ENCODE peak calls at places on chromosomes 6 and 20, in four cellular contexts. Z, Y, M and C are unnamed samples.
A peak's percentile ranks its signal among the peaks of the same experiment; 100 is the strongest.

GRCh38 chr6:133040025-133040838 is 200.9 kb upstream of the EYA4 start:
- DNase-seq in M (no peak), Z (peak; percentile 45), Y (peak; percentile 72), C (no peak)

GRCh38 chr20:37816003-37816402 is 86.9 kb upstream of the VSTM2L start:
- DNase-seq in Z (no peak), Y (no peak), M (no peak), C (no peak)

GRCh38 chr6:131062245-131063027 is 609 bp downstream of the EPB41L2 start:
- DNase-seq in M (peak; percentile 82), Z (peak; percentile 73), Y (peak; percentile 74), C (no peak)

GRCh38 chr6:19690676-19691075 is 146.5 kb upstream of the ID4 start:
- DNase-seq in Y (no peak), M (no peak), Z (no peak), C (no peak)

GRCh38 chr6:158321960-158322359 is 9.7 kb downstream of the TULP4 start:
- DNase-seq in Z (peak; percentile 52), M (no peak), Y (no peak), C (no peak)

GRCh38 chr6:14272111-14273085 is 154.8 kb downstream of the CD83 start:
- DNase-seq in M (no peak), Y (no peak), Z (peak; percentile 52), C (no peak)

GRCh38 chr6:157673596-157673995 is 149.4 kb upstream of the SNX9 start:
- DNase-seq in Y (no peak), M (no peak), Z (no peak), C (peak; percentile 41)

GRCh38 chr20:2814587-2815051 is at the start of gene C20orf141:
- DNase-seq in Y (peak; percentile 54), M (no peak), Z (peak; percentile 99), C (no peak)

GRCh38 chr20:48607544-48607865 is 220.3 kb downstream of the PREX1 start:
- DNase-seq in M (no peak), Z (no peak), Y (no peak), C (no peak)

GRCh38 chr6:53027131-53027718 is 32.1 kb upstream of the GSTA4 start:
- DNase-seq in Y (no peak), Z (no peak), M (no peak), C (no peak)

GRCh38 chr6:113219783-113220182 is 637.4 kb upstream of the MARCKS start:
- DNase-seq in M (no peak), Z (no peak), Y (no peak), C (no peak)

GRCh38 chr6:126307859-126308258 is 32.1 kb upstream of the CENPW start:
- DNase-seq in Z (peak; percentile 69), Y (no peak), M (no peak), C (no peak)

GRCh38 chr6:46491201-46491788 is at the start of gene RCAN2:
- DNase-seq in M (peak; percentile 93), Z (peak; percentile 88), Y (peak; percentile 94), C (peak; percentile 82)

GRCh38 chr20:24458441-24458840 is 11.0 kb upstream of the SYNDIG1 start:
- DNase-seq in M (no peak), Y (no peak), Z (no peak), C (no peak)

GRCh38 chr6:18122128-18123093 is at the start of gene NHLRC1:
- DNase-seq in Y (peak; percentile 94), Z (peak; percentile 97), M (peak; percentile 97), C (peak; percentile 96)

GRCh38 chr6:41920921-41921711 is at the start of the genes BYSL and MED20:
- DNase-seq in M (peak; percentile 97), Z (peak; percentile 98), Y (peak; percentile 98), C (peak; percentile 97)

GRCh38 chr6:139129284-139129683 is 5.6 kb upstream of the HECA start:
- DNase-seq in Y (peak; percentile 50), M (no peak), Z (no peak), C (no peak)

GRCh38 chr6:84772428-84773132 is 8.2 kb upstream of the TBX18 start:
- DNase-seq in Y (peak; percentile 70), M (peak; percentile 80), Z (peak; percentile 37), C (peak; percentile 62)

GRCh38 chr20:63014710-63015109 is 7.9 kb upstream of the BHLHE23 start:
- DNase-seq in Z (no peak), Y (peak; percentile 95), M (no peak), C (no peak)

GRCh38 chr6:160128125-160128683 is 6.6 kb downstream of the SLC22A1 start:
- DNase-seq in Z (no peak), Y (peak; percentile 6), M (peak; percentile 59), C (peak; percentile 8)

GRCh38 chr6:161682982-161683381 is 409.1 kb upstream of the AGPAT4 start:
- DNase-seq in Y (no peak), Z (no peak), M (no peak), C (no peak)

GRCh38 chr6:161233986-161234620 is 39.8 kb downstream of the AGPAT4 start:
- DNase-seq in Z (peak; percentile 93), M (peak; percentile 84), Y (no peak), C (no peak)

GRCh38 chr6:35508027-35508426 is 4.7 kb downstream of the TULP1 start:
- DNase-seq in Y (no peak), M (no peak), Z (no peak), C (no peak)

GRCh38 chr20:46289416-46289815 is 18.9 kb downstream of the CDH22 start:
- DNase-seq in M (no peak), Z (no peak), Y (no peak), C (no peak)

GRCh38 chr6:7154341-7155139 is 46.8 kb downstream of the RREB1 start:
- DNase-seq in Y (no peak), Z (no peak), M (no peak), C (no peak)

GRCh38 chr20:23203951-23204730 is 118.0 kb upstream of the CD93 start:
- DNase-seq in M (no peak), Z (no peak), Y (no peak), C (no peak)

GRCh38 chr20:23205656-23206055 is 119.5 kb upstream of the CD93 start:
- DNase-seq in Z (peak; percentile 74), M (peak; percentile 86), Y (peak; percentile 61), C (no peak)

GRCh38 chr20:23206061-23206460 is 119.9 kb upstream of the CD93 start:
- DNase-seq in M (no peak), Y (no peak), Z (no peak), C (no peak)

GRCh38 chr20:23206995-23207394 is 120.9 kb upstream of the CD93 start:
- DNase-seq in Y (no peak), Z (no peak), M (no peak), C (no peak)

GRCh38 chr20:23205221-23205620 is 119.1 kb upstream of the CD93 start:
- DNase-seq in Z (no peak), Y (peak; percentile 69), M (no peak), C (no peak)
- H3K27ac ChIP-seq in Z (peak overlapping the region; percentile 31), Y (peak overlapping the region; percentile 12), M (peak overlapping the region; percentile 18), C (no peak overlapping the region)

GRCh38 chr6:37517411-37517812 is 17.7 kb upstream of the CCDC167 start:
- DNase-seq in Y (no peak), Z (peak; percentile 61), M (no peak), C (peak; percentile 80)
- H3K4me3 ChIP-seq in Y (no peak overlapping the region), Z (no peak overlapping the region), M (no peak overlapping the region), C (no peak overlapping the region)

GRCh38 chr20:8811801-8812594 is 256.9 kb upstream of the PLCB4 start:
- DNase-seq in Y (peak; percentile 70), M (no peak), Z (no peak), C (no peak)
- H3K27ac ChIP-seq in Y (no peak overlapping the region), M (no peak overlapping the region), Z (no peak overlapping the region), C (no peak overlapping the region)

DNA sequence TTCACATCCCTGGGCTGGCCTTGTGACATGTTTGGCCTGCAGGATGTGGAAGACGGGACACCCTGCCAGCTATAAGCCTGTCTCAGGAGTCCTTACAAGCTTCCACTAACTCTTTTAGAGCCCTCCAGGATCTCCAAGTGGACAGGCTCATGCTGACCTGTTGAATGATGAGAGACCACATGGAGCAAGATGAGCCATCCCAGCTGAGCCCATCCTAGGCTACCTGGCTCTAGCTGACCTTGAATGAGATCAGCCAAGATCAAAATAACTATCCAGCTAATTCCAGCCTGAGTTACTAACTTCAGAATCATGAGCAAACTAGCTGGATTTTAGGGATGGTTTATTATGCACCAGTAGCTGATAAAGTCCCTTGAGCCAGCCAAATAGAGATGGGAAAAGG is 169.5 kb downstream of the TFAP2C start:
- DNase-seq in M (no peak), Z (no peak), Y (no peak), C (peak; percentile 2)
- H3K4me3 ChIP-seq in M (no peak overlapping the region), Z (no peak overlapping the region), Y (no peak overlapping the region), C (no peak overlapping the region)

GRCh38 chr6:110877569-110877968 is 3.0 kb downstream of the AMD1 start:
- DNase-seq in Z (no peak), Y (no peak), M (no peak), C (no peak)
- H3K27ac ChIP-seq in Z (peak overlapping the region; percentile 90), Y (no peak overlapping the region), M (no peak overlapping the region), C (peak overlapping the region; percentile 93)

GRCh38 chr6:30542915-30543314 is 13.4 kb downstream of the GNL1 start:
- DNase-seq in M (no peak), Z (peak; percentile 23), Y (peak; percentile 32), C (no peak)

GRCh38 chr6:30542404-30542725 is 13.9 kb downstream of the GNL1 start:
- DNase-seq in Y (no peak), Z (no peak), M (no peak), C (no peak)

GRCh38 chr6:30543824-30544223 is 12.5 kb downstream of the GNL1 start:
- DNase-seq in Y (peak; percentile 5), M (no peak), Z (no peak), C (no peak)

GRCh38 chr6:30544666-30545272 is 11.5 kb downstream of the GNL1 start:
- DNase-seq in Z (peak; percentile 88), M (no peak), Y (peak; percentile 42), C (no peak)

GRCh38 chr6:30541515-30542403 is 14.5 kb downstream of the GNL1 start:
- DNase-seq in Z (peak; percentile 82), M (peak; percentile 89), Y (peak; percentile 91), C (peak; percentile 94)
- H3K4me3 ChIP-seq in Z (peak overlapping the region; percentile 66), M (peak overlapping the region; percentile 28), Y (peak overlapping the region; percentile 81), C (peak overlapping the region; percentile 51)

GRCh38 chr20:23007886-23008285 is 27.2 kb upstream of the SSTR4 start:
- DNase-seq in Y (no peak), M (no peak), Z (no peak), C (no peak)
- H3K27ac ChIP-seq in Y (no peak overlapping the region), M (no peak overlapping the region), Z (no peak overlapping the region), C (no peak overlapping the region)

DNA sequence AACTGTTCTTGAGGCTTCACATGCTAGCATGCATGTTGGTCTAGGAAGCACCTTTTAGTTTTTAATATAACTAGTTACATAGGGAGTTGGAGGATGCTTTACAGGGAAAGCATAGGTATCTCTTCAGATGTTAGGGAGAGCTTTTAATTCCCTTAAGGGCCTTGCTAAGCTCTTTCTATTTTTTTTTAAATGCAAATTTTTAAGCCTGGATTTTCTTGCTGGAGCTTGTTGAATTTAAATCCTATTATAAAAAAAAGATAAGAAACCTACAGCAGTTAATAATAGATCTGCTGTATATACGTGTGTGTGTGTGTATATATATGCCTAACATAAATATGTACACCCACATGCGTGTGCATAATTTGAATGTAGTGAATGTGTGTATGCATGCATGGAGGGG is 79.0 kb downstream of the FIG4 start:
- DNase-seq in Y (no peak), M (no peak), Z (no peak), C (no peak)
- H3K4me3 ChIP-seq in Y (peak overlapping the region; percentile 25), M (no peak overlapping the region), Z (no peak overlapping the region), C (no peak overlapping the region)

DNA sequence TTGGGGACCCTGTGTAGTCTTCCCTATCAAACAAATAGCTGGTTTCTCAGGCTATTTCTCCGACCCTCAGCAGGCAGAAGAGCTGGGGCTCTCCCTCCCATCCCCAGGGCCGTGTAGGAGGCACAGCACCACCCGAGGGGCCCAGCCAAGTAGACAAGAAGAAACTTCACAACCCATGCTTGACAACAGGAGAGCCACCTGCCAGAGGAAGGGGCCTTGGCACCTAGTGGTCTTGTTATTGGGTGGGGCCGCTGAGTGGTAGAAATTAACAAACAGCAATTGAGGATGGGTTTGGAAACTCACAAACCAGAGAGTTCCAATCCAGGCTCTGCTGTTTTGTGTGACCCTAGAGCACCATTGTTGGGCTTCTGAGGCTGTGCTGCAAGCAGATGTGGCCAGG is 108.5 kb upstream of the CHD6 start:
- DNase-seq in Z (no peak), M (no peak), Y (no peak), C (no peak)
- H3K27ac ChIP-seq in Z (no peak overlapping the region), M (no peak overlapping the region), Y (no peak overlapping the region), C (no peak overlapping the region)